ENCODE peak calls at places on chromosomes 3 and 15, in five cellular contexts. K is Panc1, T is transverse colon, U is stomach, S is K562. P is an unnamed sample. For H3K4me1, the result is how much of the 10 kb centered on the place peaks cover.

GRCh38 chr3:63559884-63560283 is 92.6 kb upstream of the SNTN start:
- DNase-seq in K (no peak), T (no peak), U (no peak), S (no peak), P (no peak)

GRCh38 chr3:147843331-147843730 is 434.2 kb downstream of the ZIC1 start:
- DNase-seq in K (no peak), T (no peak), U (no peak), S (no peak), P (no peak)

GRCh38 chr15:52378746-52379394 is 83.3 kb upstream of the MYO5C start:
- DNase-seq in K (no peak), T (no peak), U (no peak), S (no peak), P (no peak)

GRCh38 chr3:14261229-14261628 is 82.6 kb downstream of the LSM3 start:
- DNase-seq in K (peak), T (peak), U (peak), S (peak), P (peak)

GRCh38 chr15:91515188-91515754 is 338.2 kb upstream of the SLCO3A1 start:
- DNase-seq in K (no peak), T (no peak), U (no peak), S (no peak), P (no peak)

GRCh38 chr3:14660942-14661341 is 9.4 kb downstream of the CCDC174 start:
- DNase-seq in K (no peak), T (no peak), U (no peak), S (no peak), P (no peak)

GRCh38 chr3:24151595-24151994 is 206.5 kb downstream of the NR1D2 start:
- DNase-seq in K (no peak), T (no peak), U (no peak), S (no peak), P (no peak)

GRCh38 chr3:38834110-38834509 is 18.1 kb upstream of the SCN10A start:
- DNase-seq in K (no peak), T (peak), U (no peak), S (peak), P (no peak)

GRCh38 chr3:148178508-148178907 is 519.2 kb upstream of the AGTR1 start:
- DNase-seq in K (no peak), T (no peak), U (no peak), S (no peak), P (no peak)

GRCh38 chr15:35857812-35858211 is 311.8 kb upstream of the DPH6 start:
- DNase-seq in K (no peak), T (no peak), U (no peak), S (no peak), P (no peak)

GRCh38 chr15:71752604-71753289 is 57.6 kb upstream of the NR2E3 start:
- DNase-seq in K (peak), T (peak), U (no peak), S (no peak), P (no peak)

GRCh38 chr15:65071381-65071811 is 3.6 kb upstream of the RASL12 start:
- DNase-seq in K (no peak), T (peak), U (no peak), S (no peak), P (no peak)

GRCh38 chr15:101156509-101157159 is 95.2 kb downstream of the CHSY1 start:
- DNase-seq in K (no peak), T (peak), U (no peak), S (no peak), P (no peak)

GRCh38 chr3:12423918-12424634 is 60.2 kb upstream of the TSEN2 start:
- DNase-seq in K (no peak), T (no peak), U (peak), S (no peak), P (no peak)

GRCh38 chr3:194249323-194250103 is 101.6 kb downstream of the CPN2 start:
- DNase-seq in K (no peak), T (no peak), U (peak), S (no peak), P (no peak)

GRCh38 chr3:32568953-32569352 is 1.7 kb downstream of the DYNC1LI1 start:
- DNase-seq in K (no peak), T (no peak), U (no peak), S (no peak), P (no peak)

GRCh38 chr3:136353461-136353860 is 103.3 kb downstream of the PCCB start:
- DNase-seq in K (no peak), T (no peak), U (no peak), S (no peak), P (no peak)

GRCh38 chr3:126431103-126431534 is 36.4 kb downstream of the CFAP100 start:
- DNase-seq in K (no peak), T (no peak), U (peak), S (no peak), P (no peak)

GRCh38 chr3:188233320-188233719 is 79.4 kb downstream of the LPP start:
- DNase-seq in K (no peak), T (no peak), U (no peak), S (no peak), P (no peak)

GRCh38 chr3:193767353-193768068 is 174.5 kb downstream of the OPA1 start:
- DNase-seq in K (no peak), T (no peak), U (no peak), S (no peak), P (no peak)

GRCh38 chr15:94367726-94368535 is 136.6 kb downstream of the MCTP2 start:
- DNase-seq in K (no peak), T (no peak), U (no peak), S (no peak), P (no peak)

GRCh38 chr3:62876064-62876463 is 848 bp upstream of the CADPS start:
- DNase-seq in K (no peak), T (peak), U (no peak), S (no peak), P (no peak)

GRCh38 chr3:173660645-173661299 is 263.2 kb downstream of the NLGN1 start:
- DNase-seq in K (no peak), T (no peak), U (no peak), S (no peak), P (no peak)

GRCh38 chr15:91909111-91909510 is 55.6 kb downstream of the SLCO3A1 start:
- DNase-seq in K (no peak), T (no peak), U (no peak), S (no peak), P (no peak)

GRCh38 chr3:13104511-13104910 is 31.3 kb upstream of the IQSEC1 start:
- DNase-seq in K (no peak), T (no peak), U (no peak), S (no peak), P (no peak)

GRCh38 chr15:67127334-67127664 is 61.9 kb downstream of the SMAD3 start:
- DNase-seq in K (peak), T (peak), U (no peak), S (no peak), P (no peak)

GRCh38 chr3:195033531-195034091 is 237.3 kb downstream of the XXYLT1 start:
- DNase-seq in K (no peak), T (peak), U (peak), S (no peak), P (no peak)

GRCh38 chr3:24763421-24763820 is 268.8 kb upstream of the THRB start:
- DNase-seq in K (no peak), T (no peak), U (no peak), S (no peak), P (no peak)

GRCh38 chr3:6962796-6963195 is 101.9 kb downstream of the GRM7 start:
- DNase-seq in K (no peak), T (no peak), U (no peak), S (no peak), P (no peak)

GRCh38 chr15:66287461-66288055 is 5.8 kb upstream of the DIS3L start:
- DNase-seq in K (no peak), T (no peak), U (no peak), S (peak), P (no peak)

GRCh38 chr3:198108756-198109155 is 148.7 kb downstream of the LMLN start:
- DNase-seq in K (no peak), T (no peak), U (no peak), S (no peak), P (no peak)

GRCh38 chr3:141305436-141305835 is 62.9 kb upstream of the ZBTB38 start:
- DNase-seq in K (no peak), T (no peak), U (no peak), S (no peak), P (no peak)

GRCh38 chr15:50830477-50831354 is 65.2 kb upstream of the SPPL2A start:
- DNase-seq in K (no peak), T (no peak), U (no peak), S (no peak), P (no peak)

GRCh38 chr3:59540241-59540640 is 490.4 kb upstream of the CFAP20DC start:
- DNase-seq in K (no peak), T (no peak), U (no peak), S (no peak), P (no peak)

GRCh38 chr3:129398803-129399144 is 29.7 kb downstream of the EFCAB12 start:
- DNase-seq in K (no peak), T (peak), U (peak), S (peak), P (no peak)

GRCh38 chr3:193347507-193348501 is 30.7 kb downstream of the ATP13A5 start:
- DNase-seq in K (no peak), T (no peak), U (no peak), S (no peak), P (no peak)

DNA sequence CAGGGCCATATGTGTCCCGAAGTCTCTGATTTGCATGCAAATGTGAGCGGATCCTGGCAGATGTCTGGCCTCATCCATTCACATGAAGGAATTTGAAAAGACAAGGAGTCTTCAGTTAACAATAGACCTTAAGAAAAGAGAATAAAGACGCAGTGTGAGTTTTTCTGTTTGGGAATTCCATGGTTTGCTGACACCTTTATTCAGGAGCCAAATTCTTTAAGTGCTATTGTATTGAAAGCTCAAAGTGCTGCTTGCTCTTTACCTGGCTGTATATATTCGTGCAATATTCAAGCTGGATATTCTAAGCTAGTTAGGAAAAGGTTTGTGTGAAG is 2.2 kb downstream of the LRRN1 start:
- DNase-seq in K (no peak), T (no peak), U (no peak), S (no peak), P (no peak)
- H3K4me3 ChIP-seq in K (no peak), T (no peak), U (peak), S (no peak), P (peak)

DNA sequence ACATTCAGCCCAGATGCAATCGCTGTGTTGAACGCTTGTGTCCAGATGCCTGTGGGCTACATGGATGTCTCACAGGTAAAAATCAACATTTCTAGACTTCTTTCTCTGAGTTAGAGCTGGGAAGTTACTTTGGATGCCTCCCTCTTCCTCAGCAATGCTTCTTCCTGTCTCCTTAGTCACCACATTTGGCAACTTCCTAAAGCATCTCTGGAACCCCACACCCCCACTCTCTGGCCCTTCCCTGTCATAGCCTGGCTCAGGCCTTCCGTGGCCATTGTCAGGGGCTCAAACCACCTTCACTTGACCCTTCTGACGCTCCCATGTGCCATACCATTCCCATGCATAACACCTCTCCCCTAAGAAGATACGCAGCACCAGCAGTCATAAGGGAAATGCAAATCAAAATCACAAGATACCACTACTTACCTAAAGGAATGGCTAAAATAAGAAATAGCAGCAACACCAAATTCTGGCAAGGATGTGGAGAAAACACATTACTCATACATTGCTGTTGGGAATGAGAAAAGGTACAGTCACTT is 21.6 kb upstream of the RGMA start:
- DNase-seq in K (no peak), T (no peak), U (no peak), S (no peak), P (no peak)
- TF ChIP-seq POLR2AphosphoS5 in K (no peak), T (no peak), U (no peak), S (no peak), P (no peak)

GRCh38 chr15:81316267-81316666 is 7.7 kb downstream of the STARD5 start:
- DNase-seq in K (no peak), T (no peak), U (no peak), S (no peak), P (no peak)
- H3K4me1 ChIP-seq in K (under half), T (under half), U (under half), S (under half), P (under half)

DNA sequence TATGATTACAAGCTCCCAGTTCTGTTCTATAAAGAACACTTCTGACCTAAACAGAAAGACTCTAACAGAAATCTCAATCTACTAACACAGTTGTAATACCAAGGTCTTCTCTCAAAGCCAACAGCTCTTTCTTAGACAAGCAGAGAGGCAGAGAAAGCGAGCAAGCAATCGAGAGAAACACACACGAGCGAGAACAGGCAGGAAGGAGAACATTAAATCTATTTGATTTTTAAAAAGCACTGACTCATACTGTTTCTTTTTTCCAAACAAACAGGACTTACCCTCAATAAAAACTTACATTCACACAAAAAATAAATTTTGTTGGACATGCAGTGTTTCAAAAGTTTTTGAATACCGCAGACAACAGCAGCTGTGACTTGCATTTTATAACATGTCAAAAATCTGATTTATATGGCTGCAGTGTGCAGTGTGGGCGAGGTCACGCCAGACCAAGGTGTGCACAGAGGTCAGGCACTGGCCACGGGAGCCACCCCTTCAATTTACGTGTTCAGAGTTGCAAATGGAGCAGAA is at the start of gene NRG4:
- DNase-seq in K (no peak), T (peak), U (peak), S (no peak), P (no peak)
- H3K4me3 ChIP-seq in K (peak), T (peak), U (peak), S (peak), P (no peak)

GRCh38 chr3:186152361-186152798 is 43.5 kb upstream of the ETV5 start:
- DNase-seq in K (no peak), T (no peak), U (no peak), S (no peak), P (no peak)

GRCh38 chr3:186149319-186149718 is 40.4 kb upstream of the ETV5 start:
- DNase-seq in K (no peak), T (no peak), U (no peak), S (no peak), P (no peak)

GRCh38 chr3:186152889-186153292 is 44.0 kb upstream of the ETV5 start:
- DNase-seq in K (no peak), T (no peak), U (no peak), S (no peak), P (no peak)

GRCh38 chr3:186150234-186150830 is 41.4 kb upstream of the ETV5 start:
- DNase-seq in K (no peak), T (no peak), U (no peak), S (no peak), P (no peak)

GRCh38 chr3:186151077-186151971 is 42.4 kb upstream of the ETV5 start:
- DNase-seq in K (no peak), T (no peak), U (no peak), S (no peak), P (no peak)
- TF ChIP-seq POLR2AphosphoS5 in K (no peak), T (no peak), U (no peak), S (no peak), P (no peak)

GRCh38 chr3:86954226-86954625 is 36.7 kb downstream of the VGLL3 start:
- DNase-seq in K (no peak), T (no peak), U (no peak), S (no peak), P (no peak)
- H3K4me1 ChIP-seq in K (under half), T (under half), U (under half), S (under half), P (under half)

DNA sequence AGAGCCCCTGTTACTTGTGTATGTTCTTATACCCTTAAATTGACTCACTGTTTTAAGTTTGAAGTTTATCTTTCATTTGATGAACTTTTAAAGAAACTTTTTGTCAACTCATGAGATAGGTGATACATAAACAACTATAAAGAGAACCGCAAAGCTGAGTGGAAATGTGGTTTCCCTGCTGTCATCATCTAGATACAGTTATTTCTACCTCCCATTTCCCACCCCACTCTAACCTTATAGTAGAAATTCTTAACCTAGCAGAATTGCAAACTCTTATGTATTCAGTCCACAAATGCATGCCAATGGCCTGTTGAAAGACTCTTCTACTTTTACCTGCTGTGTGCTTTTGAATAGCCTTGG is 2.7 kb downstream of the TIPARP start:
- DNase-seq in K (no peak), T (no peak), U (no peak), S (no peak), P (no peak)
- H3K4me3 ChIP-seq in K (peak), T (no peak), U (peak), S (no peak), P (peak)

DNA sequence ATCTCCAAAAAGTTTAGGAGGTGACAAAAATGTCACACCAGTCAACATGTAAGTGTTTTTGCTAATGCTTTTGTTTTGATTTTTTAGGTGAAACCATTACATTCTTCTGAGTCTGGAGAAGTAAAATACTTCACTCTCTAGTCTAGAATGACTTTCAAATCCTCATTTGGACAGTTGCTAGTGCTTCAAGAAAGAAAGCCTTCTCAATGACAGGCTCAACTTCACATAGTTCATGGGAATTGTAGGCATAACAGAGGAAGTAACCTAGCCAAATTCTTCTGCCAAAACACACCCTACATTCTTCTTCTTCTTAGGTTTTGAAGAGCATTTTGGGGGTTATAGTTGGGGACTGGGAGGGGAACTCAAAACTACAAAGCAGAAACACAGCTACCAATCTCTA is 29.4 kb upstream of the HEG1 start:
- DNase-seq in K (no peak), T (no peak), U (no peak), S (no peak), P (no peak)
- TF ChIP-seq POLR2AphosphoS5 in K (no peak), T (no peak), U (no peak), S (no peak), P (no peak)